ENCODE peak calls at places on chromosome 5, in five cellular contexts. K is psoas muscle, X is choroid plexus epithelial cell, T is GM12878, D is upper lobe of left lung. L is an unnamed sample.

GRCh38 chr5:141637266-141637692 is 482 bp downstream of the RELL2 start:
- DNase-seq in T (no peak), X (no peak), K (no peak), D (peak; percentile 91), L (no peak)

GRCh38 chr5:3104446-3105047 is 353.1 kb upstream of the IRX2 start:
- DNase-seq in K (no peak), X (no peak), T (no peak), D (no peak), L (no peak)

GRCh38 chr5:56676091-56676768 is 139.1 kb upstream of the MAP3K1 start:
- DNase-seq in X (no peak), T (no peak), K (no peak), D (no peak), L (no peak)

GRCh38 chr5:41406424-41406823 is 104.0 kb downstream of the PLCXD3 start:
- DNase-seq in X (no peak), K (no peak), T (no peak), D (no peak), L (no peak)

GRCh38 chr5:35158627-35159369 is 71.5 kb downstream of the PRLR start:
- DNase-seq in D (no peak), T (no peak), K (no peak), X (no peak), L (no peak)

GRCh38 chr5:90558344-90559192 is at the start of gene ADGRV1:
- DNase-seq in D (peak; percentile 93), X (peak; percentile 42), K (peak; percentile 55), T (no peak), L (peak; percentile 23)

GRCh38 chr5:38598994-38599611 is 42.7 kb upstream of the LIFR start:
- DNase-seq in X (peak; percentile 87), D (no peak), K (no peak), T (no peak), L (peak; percentile 50)

GRCh38 chr5:132761321-132762240 is 14.4 kb downstream of the CCNI2 start:
- DNase-seq in K (no peak), T (no peak), X (no peak), D (peak; percentile 51), L (no peak)

GRCh38 chr5:989961-990530 is 18.6 kb upstream of the NKD2 start:
- DNase-seq in D (peak; percentile 61), K (peak; percentile 85), X (no peak), T (no peak), L (no peak)

GRCh38 chr5:144028058-144028457 is 142.4 kb downstream of the YIPF5 start:
- DNase-seq in D (no peak), X (peak; percentile 63), K (no peak), T (no peak), L (peak; percentile 87)

GRCh38 chr5:141475625-141476131 is at the start of gene PCDHGC3:
- DNase-seq in T (peak; percentile 40), K (peak; percentile 96), X (peak; percentile 97), D (peak; percentile 89), L (peak; percentile 95)

GRCh38 chr5:50325237-50325832 is 115.8 kb downstream of the EMB start:
- DNase-seq in D (no peak), K (no peak), T (no peak), X (peak; percentile 53), L (peak; percentile 29)

GRCh38 chr5:10564838-10565784 is 1.2 kb downstream of the ANKRD33B start:
- DNase-seq in D (peak; percentile 88), X (no peak), T (no peak), K (peak; percentile 60), L (no peak)

GRCh38 chr5:179427676-179428056 is 82.4 kb upstream of the ADAMTS2 start:
- DNase-seq in D (peak; percentile 70), T (no peak), X (no peak), K (no peak), L (no peak)

DNA sequence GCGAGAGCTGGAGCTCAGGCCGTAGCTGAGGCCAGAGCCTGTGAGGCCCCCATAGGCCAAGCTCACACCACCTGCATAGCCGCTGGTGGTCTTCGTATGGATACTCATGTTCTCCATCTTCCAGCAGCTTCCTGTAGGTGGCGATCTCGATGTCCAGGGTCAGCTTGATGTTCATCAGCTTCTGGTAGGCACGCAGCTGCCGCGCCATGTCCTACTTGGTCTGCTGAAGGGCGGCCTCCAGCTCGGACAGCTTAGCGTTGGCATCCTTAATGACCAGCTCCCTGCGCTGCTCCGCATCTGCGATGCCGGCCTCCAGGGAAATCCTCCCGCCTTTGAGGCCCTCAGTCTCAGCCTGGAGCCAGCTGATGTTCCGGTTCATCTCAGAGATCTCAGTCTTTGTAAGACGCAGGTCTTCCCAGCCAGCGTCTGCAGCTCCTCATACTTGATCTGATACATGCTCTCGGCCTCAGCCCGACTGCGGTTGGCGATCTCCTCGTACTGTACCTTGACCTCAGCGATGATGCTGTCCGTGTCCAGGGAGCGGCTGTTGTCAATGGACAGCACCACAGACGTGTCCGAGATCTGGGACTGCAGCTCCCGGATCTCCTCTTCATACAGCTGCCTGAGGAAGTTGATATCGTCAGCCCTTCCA is 172.1 kb downstream of the PPP2R2B start:
- DNase-seq in D (peak; percentile 57), X (no peak), T (no peak), K (no peak), L (no peak)
- TF ChIP-seq CTCF in D (no peak), X (no peak), T (peak; percentile 9), K (no peak), L (no peak)

DNA sequence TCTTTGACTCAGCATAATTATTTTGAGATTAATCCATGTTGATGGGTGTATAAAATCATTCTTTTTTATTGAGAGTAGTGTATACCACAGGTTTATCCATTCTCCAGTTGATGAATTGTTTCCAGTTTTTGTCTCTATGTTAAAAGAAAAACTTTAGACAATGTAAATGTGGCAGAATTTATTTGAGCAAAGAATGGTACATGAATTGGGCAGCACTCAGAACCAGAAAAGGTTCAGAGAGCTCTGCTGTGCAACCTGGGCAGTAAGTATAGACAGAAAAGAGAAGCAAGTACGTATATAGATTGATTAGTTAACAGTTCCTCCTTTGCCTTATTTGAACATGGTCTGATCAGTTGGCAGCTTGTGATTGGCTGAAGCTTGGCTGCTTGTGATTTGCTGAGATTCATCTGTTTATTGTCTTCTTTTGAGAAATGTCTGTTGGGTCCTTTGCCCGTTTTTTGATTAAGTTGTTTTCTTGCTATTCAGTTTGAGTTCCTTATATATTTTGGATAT is 41.3 kb downstream of the CDC42SE2 start:
- DNase-seq in X (no peak), D (no peak), T (no peak), K (no peak), L (no peak)
- H3K4me3 ChIP-seq in X (no peak overlapping the region), D (no peak overlapping the region), T (no peak overlapping the region), K (no peak overlapping the region), L (no peak overlapping the region)

DNA sequence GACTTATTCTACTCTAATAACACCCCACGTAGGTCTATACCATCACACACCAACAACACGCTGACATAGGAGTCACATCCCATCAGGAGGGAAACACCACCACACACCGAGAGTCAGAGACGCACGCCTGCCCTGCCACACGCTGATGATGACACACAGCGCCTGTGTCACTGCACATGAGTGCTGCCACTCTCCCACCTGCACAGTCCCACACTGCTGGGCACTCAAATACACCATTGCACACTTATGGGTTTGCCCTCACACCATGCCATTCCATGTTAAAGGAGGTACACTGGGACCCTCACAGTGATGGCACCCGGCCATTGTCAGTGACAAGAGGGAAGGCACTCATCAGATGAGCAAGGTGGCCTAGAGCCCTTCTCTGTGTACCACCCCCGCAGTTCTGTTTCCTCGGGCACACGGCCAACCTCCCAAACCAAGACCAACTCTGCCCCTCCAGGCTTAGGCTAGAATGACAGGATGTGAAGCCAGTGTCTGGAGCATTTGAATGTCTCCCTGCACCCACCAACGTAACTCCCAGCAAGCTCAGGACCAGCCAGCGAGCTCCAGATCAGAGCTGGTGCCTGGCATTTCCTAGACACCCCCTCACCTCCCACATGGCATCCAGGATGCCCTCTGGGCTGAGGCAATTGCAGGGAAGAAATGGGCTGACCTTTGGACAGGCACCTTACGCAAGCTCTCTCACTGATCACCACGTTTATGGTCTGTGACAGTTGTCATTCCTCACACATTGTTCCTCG is 3.6 kb upstream of the CPLX2 start:
- DNase-seq in T (no peak), D (no peak), X (peak; percentile 8), K (no peak), L (no peak)
- TF ChIP-seq CTCF in T (no peak), D (no peak), X (no peak), K (no peak), L (no peak)

GRCh38 chr5:20972419-20972925 is 984.5 kb upstream of the CDH18 start:
- DNase-seq in T (no peak), X (peak; percentile 62), D (no peak), K (peak; percentile 74), L (no peak)
- H3K4me3 ChIP-seq in T (no peak overlapping the region), X (peak overlapping the region; percentile 49), D (no peak overlapping the region), K (peak overlapping the region; percentile 41), L (no peak overlapping the region)

GRCh38 chr5:137733922-137734695 is 1.8 kb downstream of the KLHL3 start:
- DNase-seq in X (peak; percentile 16), D (no peak), T (no peak), K (no peak), L (peak; percentile 2)

GRCh38 chr5:137737349-137738256 is 1.7 kb upstream of the KLHL3 start:
- DNase-seq in D (no peak), X (peak; percentile 54), K (no peak), T (no peak), L (peak; percentile 26)

GRCh38 chr5:137734962-137735530 is 843 bp downstream of the KLHL3 start:
- DNase-seq in X (peak; percentile 52), D (peak; percentile 44), T (no peak), K (no peak), L (peak; percentile 35)

GRCh38 chr5:137733011-137733410 is 2.9 kb downstream of the KLHL3 start:
- DNase-seq in X (no peak), T (no peak), K (no peak), D (no peak), L (no peak)

GRCh38 chr5:137735531-137736284 is at the start of gene KLHL3:
- DNase-seq in D (peak; percentile 49), T (no peak), X (peak; percentile 58), K (peak; percentile 50), L (peak; percentile 28)
- TF ChIP-seq CTCF in D (no peak), T (peak; percentile 7), X (peak; percentile 36), K (no peak), L (peak; percentile 23)

GRCh38 chr5:51378415-51378777 is 4.9 kb upstream of the ISL1 start:
- DNase-seq in K (no peak), T (no peak), X (no peak), D (no peak), L (no peak)
- H3K4me3 ChIP-seq in K (peak overlapping the region; percentile 38), T (no peak overlapping the region), X (no peak overlapping the region), D (no peak overlapping the region), L (no peak overlapping the region)

GRCh38 chr5:14584848-14585247 is 3.3 kb downstream of the OTULINL start:
- DNase-seq in T (no peak), D (no peak), X (no peak), K (no peak), L (no peak)

GRCh38 chr5:14581891-14582796 is 552 bp downstream of the OTULINL start:
- DNase-seq in K (peak; percentile 72), X (peak; percentile 31), D (peak; percentile 91), T (no peak), L (no peak)

GRCh38 chr5:14581333-14581890 is at the start of gene OTULINL:
- DNase-seq in K (peak; percentile 91), D (peak; percentile 99), X (peak; percentile 73), T (no peak), L (peak; percentile 65)

GRCh38 chr5:14580037-14581034 is 1.3 kb upstream of the OTULINL start:
- DNase-seq in D (no peak), X (no peak), K (no peak), T (no peak), L (peak; percentile 68)

DNA sequence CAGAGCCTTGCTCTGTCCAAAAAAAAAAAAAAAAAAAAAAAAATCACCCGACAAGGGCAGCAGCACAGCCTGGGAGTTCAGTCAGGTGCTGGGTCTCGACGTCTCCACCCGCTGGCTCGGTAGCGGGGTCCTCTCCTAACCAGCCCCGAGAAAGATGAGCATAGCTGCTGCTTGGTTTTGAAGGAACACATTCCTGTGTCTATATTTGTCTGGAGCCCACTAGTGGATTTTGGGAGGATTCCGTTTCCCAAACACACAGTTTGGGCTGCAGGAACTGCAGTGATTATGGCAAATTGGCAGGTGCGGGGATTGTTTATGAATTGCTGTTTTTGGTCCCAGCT is 1.2 kb downstream of the OTULINL start:
- DNase-seq in X (no peak), T (no peak), K (no peak), D (no peak), L (no peak)
- TF ChIP-seq CTCF in X (peak; percentile 21), T (no peak), K (no peak), D (no peak), L (peak; percentile 33)